ENCODE peak calls at places on chromosomes 2 and 18, in nine cellular contexts. T, N, S, H, B, U, E, L and X are unnamed samples.

GRCh38 chr18:28588884-28589549 is 412.1 kb upstream of the CDH2 start:
- DNase-seq in T (peak; percentile 18), U (no peak), B (no peak), N (no peak), S (no peak), H (no peak), E (no peak), L (no peak), X (no peak)

GRCh38 chr18:59707306-59707705 is 10.1 kb upstream of the CCBE1 start:
- DNase-seq in U (no peak), H (no peak), T (no peak), S (no peak), L (no peak), E (no peak), B (no peak), N (no peak), X (no peak)

GRCh38 chr2:152716805-152717241 is 438 bp downstream of the PRPF40A start:
- DNase-seq in H (peak; percentile 25), B (no peak), T (no peak), L (peak; percentile 67), S (peak; percentile 35), U (peak; percentile 64), E (no peak), N (peak; percentile 14), X (peak; percentile 76)

GRCh38 chr18:58645398-58645797 is 16.5 kb upstream of the ALPK2 start:
- DNase-seq in H (no peak), T (peak; percentile 71), L (no peak), B (no peak), N (no peak), U (no peak), S (no peak), E (no peak), X (no peak)

GRCh38 chr2:72916743-72917137 is 579 bp upstream of the EMX1 start:
- DNase-seq in S (no peak), B (no peak), E (no peak), H (peak; percentile 14), T (no peak), N (no peak), L (no peak), U (peak; percentile 55), X (no peak)

GRCh38 chr2:241909769-241910168 is 40.2 kb downstream of the RTP5 start:
- DNase-seq in N (no peak), U (peak; percentile 42), E (no peak), T (no peak), S (no peak), H (no peak), L (no peak), B (no peak), X (no peak)

GRCh38 chr2:10947005-10947440 is 35.3 kb downstream of the KCNF1 start:
- DNase-seq in E (no peak), H (no peak), U (no peak), N (no peak), L (peak; percentile 14), T (peak; percentile 51), S (no peak), B (no peak), X (no peak)

GRCh38 chr2:60880988-60881932 is at the start of gene REL:
- DNase-seq in T (peak; percentile 92), B (peak; percentile 71), E (peak; percentile 45), U (peak; percentile 92), S (peak; percentile 95), N (peak; percentile 78), H (peak; percentile 92), L (peak; percentile 94), X (peak; percentile 97)

GRCh38 chr2:12816379-12817306 is 99.9 kb downstream of the TRIB2 start:
- DNase-seq in T (peak; percentile 87), U (no peak), H (no peak), B (no peak), N (no peak), L (no peak), S (no peak), E (no peak), X (no peak)

GRCh38 chr2:63721082-63721424 is 120.6 kb upstream of the UGP2 start:
- DNase-seq in S (no peak), H (no peak), E (no peak), B (no peak), L (no peak), U (no peak), N (no peak), T (no peak), X (no peak)

GRCh38 chr2:215104226-215104625 is 34.2 kb downstream of the ABCA12 start:
- DNase-seq in N (no peak), B (no peak), S (no peak), L (no peak), E (no peak), T (no peak), H (no peak), U (no peak), X (no peak)

GRCh38 chr2:85663684-85664565 is 4.1 kb downstream of the SFTPB start:
- DNase-seq in N (no peak), L (no peak), S (no peak), T (no peak), H (no peak), U (no peak), B (no peak), E (no peak), X (no peak)
- TF ChIP-seq POLR2A in N (no peak), L (no peak), S (no peak), T (no peak), H (no peak), U (no peak), B (no peak), E (no peak), X (no peak)

DNA sequence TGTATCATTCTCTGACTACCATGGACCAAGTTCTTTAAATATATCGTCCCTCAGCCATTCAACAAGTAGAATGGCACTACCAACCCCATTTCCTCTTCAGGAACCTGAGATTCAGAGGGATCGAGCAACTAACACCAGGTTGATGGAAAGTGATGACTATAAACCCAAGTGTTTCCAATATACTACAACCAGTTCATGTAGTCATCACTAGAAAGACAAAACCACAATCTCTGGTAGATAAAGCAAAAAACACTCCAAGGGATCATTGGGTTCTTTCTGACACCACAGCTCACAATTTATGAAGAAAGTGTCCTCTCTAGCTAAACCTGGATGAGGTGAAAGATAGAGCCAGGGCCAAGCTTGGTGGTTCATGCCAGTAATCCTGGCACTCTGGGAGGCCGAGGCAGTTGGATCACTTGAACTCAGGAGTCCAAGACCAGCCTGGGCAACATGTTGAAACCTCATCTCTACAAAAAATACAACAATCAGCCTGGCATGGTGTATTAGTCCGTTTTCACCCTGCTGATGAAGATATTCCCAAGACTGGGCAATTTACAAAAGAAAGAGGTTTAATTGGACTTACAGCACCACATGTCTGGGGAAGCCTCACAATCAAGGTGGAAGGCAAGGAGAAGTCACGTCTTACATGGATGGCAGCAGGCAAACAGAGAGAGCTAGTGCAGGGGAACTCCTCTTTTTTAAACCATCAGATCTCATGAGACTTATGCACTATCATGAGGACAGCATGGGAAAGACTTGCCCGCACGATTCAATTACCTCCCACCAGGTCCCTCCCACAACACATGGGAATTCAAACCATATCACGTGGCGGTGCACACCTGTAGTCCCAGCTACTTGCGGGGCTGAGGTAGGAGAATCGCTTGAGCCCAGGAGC is 2.2 kb downstream of the CD226 start:
- DNase-seq in S (no peak), N (no peak), B (no peak), E (no peak), U (no peak), L (no peak), H (no peak), T (no peak), X (no peak)
- TF ChIP-seq POLR2A in S (no peak), N (no peak), B (peak; percentile 52), E (no peak), U (no peak), L (no peak), H (no peak), T (no peak), X (no peak)

DNA sequence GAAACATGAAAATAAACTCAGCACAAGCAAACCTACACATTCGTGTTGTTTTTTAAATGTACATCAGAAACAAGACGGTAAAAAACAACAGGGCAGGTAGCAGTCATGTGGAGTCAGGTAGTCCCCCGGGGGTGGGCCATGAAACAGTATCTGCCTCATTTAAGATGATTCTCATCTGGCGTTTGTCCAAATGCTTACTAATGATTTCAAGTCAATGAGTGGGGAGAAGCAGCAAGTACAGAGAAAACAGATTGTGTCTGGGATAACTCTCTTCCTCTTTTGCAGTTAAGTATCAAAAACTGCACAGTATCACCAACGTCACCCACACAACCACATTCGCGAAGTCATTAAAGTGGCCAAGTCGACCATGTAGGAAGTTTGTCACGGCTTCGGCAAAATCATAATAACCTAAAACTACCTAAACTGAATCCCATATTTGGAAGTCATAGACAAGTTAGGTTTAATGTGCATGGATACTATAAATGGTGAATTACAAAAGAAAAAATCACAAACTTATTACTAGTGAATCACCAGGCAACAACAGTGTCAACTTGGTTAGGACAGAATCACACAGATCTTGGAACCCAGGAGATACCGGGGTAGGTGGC is 1.2 kb downstream of the LAPTM4A start:
- DNase-seq in N (no peak), H (no peak), S (peak; percentile 36), T (peak; percentile 88), E (no peak), B (no peak), U (no peak), L (peak; percentile 82), X (peak; percentile 87)
- TF ChIP-seq POLR2A in N (no peak), H (peak; percentile 56), S (peak; percentile 42), T (no peak), E (no peak), B (peak; percentile 25), U (no peak), L (no peak), X (peak; percentile 75)

DNA sequence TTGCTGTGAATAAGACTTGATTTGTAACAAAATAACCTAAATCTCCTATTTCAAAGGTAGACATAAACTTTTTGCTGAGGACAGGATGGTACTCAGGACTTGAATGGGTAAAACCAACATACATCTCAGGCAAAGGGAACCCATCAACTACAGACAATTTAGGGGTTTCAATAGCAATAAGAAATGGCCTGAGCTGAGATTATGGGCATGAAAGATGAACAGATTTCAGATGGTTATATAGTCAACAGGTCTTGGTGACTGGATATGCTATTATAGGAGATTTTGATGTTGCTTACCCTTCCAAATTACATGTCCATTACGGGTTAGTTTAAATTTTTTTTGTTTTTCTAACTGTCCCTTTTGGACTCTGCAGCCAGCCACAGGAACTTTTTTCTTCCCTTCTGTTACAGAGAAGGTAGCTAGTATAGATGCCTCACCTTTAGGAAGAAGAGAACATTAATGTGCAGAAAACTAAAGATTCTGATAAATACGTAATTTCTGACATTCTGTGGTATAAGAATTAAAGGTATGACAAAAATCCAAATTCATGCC is 4.6 kb downstream of the RPS27A start:
- DNase-seq in N (no peak), T (no peak), H (no peak), E (no peak), L (peak; percentile 33), S (no peak), B (no peak), U (no peak), X (peak; percentile 7)
- TF ChIP-seq POLR2A in N (no peak), T (no peak), H (no peak), E (no peak), L (no peak), S (no peak), B (peak; percentile 56), U (no peak), X (no peak)